ENCODE peak calls at places on chromosome 5, in eight cellular contexts. One of them, this sample, is unnamed.
A peak's percentile ranks its signal among the peaks of the same experiment; 100 is the strongest.

GRCh38 chr5:96036301-96036700 is 74.7 kb upstream of the ELL2 start:
- DNase-seq in uterus: no peak
- DNase-seq in mammary epithelial cell: no peak
- DNase-seq in thyroid gland: no peak
- DNase-seq in CD4-positive, alpha-beta T cell: no peak
- DNase-seq in NT2/D1: no peak
- DNase-seq in mucosa of descending colon: no peak
- DNase-seq in tibial artery: no peak
- DNase-seq in this sample: no peak

GRCh38 chr5:109016300-109016699 is 268.6 kb downstream of the FER start:
- DNase-seq in NT2/D1: no peak
- DNase-seq in mucosa of descending colon: no peak
- DNase-seq in thyroid gland: no peak
- DNase-seq in CD4-positive, alpha-beta T cell: no peak
- DNase-seq in uterus: no peak
- DNase-seq in mammary epithelial cell: no peak
- DNase-seq in tibial artery: no peak
- DNase-seq in this sample: no peak

GRCh38 chr5:178527458-178528307 is 62.5 kb downstream of the COL23A1 start:
- DNase-seq in uterus: no peak
- DNase-seq in tibial artery: no peak
- DNase-seq in CD4-positive, alpha-beta T cell: no peak
- DNase-seq in NT2/D1: no peak
- DNase-seq in thyroid gland: peak; percentile 58
- DNase-seq in mammary epithelial cell: no peak
- DNase-seq in mucosa of descending colon: no peak
- DNase-seq in this sample: no peak

GRCh38 chr5:137027758-137028157 is 471.4 kb downstream of the SPOCK1 start:
- DNase-seq in thyroid gland: no peak
- DNase-seq in CD4-positive, alpha-beta T cell: no peak
- DNase-seq in uterus: no peak
- DNase-seq in mucosa of descending colon: no peak
- DNase-seq in mammary epithelial cell: no peak
- DNase-seq in tibial artery: no peak
- DNase-seq in NT2/D1: no peak
- DNase-seq in this sample: no peak

GRCh38 chr5:43993634-43994395 is 390.8 kb downstream of the NNT start:
- DNase-seq in uterus: peak; percentile 30
- DNase-seq in tibial artery: no peak
- DNase-seq in mucosa of descending colon: no peak
- DNase-seq in CD4-positive, alpha-beta T cell: no peak
- DNase-seq in mammary epithelial cell: no peak
- DNase-seq in thyroid gland: no peak
- DNase-seq in NT2/D1: no peak
- DNase-seq in this sample: no peak

GRCh38 chr5:150180241-150181027 is 9.4 kb upstream of the SLC6A7 start:
- DNase-seq in tibial artery: peak; percentile 93
- DNase-seq in thyroid gland: peak; percentile 32
- DNase-seq in mammary epithelial cell: no peak
- DNase-seq in mucosa of descending colon: peak; percentile 77
- DNase-seq in CD4-positive, alpha-beta T cell: no peak
- DNase-seq in uterus: peak; percentile 80
- DNase-seq in NT2/D1: no peak
- DNase-seq in this sample: no peak

GRCh38 chr5:91232523-91232922 is 150.6 kb downstream of the ARRDC3 start:
- DNase-seq in uterus: no peak
- DNase-seq in NT2/D1: no peak
- DNase-seq in CD4-positive, alpha-beta T cell: no peak
- DNase-seq in tibial artery: no peak
- DNase-seq in mammary epithelial cell: no peak
- DNase-seq in mucosa of descending colon: no peak
- DNase-seq in thyroid gland: no peak
- DNase-seq in this sample: no peak

GRCh38 chr5:88675758-88676636 is 207.0 kb downstream of the MEF2C start:
- DNase-seq in CD4-positive, alpha-beta T cell: no peak
- DNase-seq in thyroid gland: no peak
- DNase-seq in uterus: no peak
- DNase-seq in tibial artery: no peak
- DNase-seq in mammary epithelial cell: no peak
- DNase-seq in mucosa of descending colon: peak; percentile 65
- DNase-seq in NT2/D1: peak; percentile 76
- DNase-seq in this sample: no peak

GRCh38 chr5:111730659-111731382 is 26.2 kb downstream of the NREP start:
- DNase-seq in CD4-positive, alpha-beta T cell: no peak
- DNase-seq in thyroid gland: no peak
- DNase-seq in tibial artery: no peak
- DNase-seq in uterus: no peak
- DNase-seq in NT2/D1: no peak
- DNase-seq in mammary epithelial cell: no peak
- DNase-seq in mucosa of descending colon: no peak
- DNase-seq in this sample: no peak

GRCh38 chr5:73709536-73710129 is 83.6 kb downstream of the ARHGEF28 start:
- DNase-seq in thyroid gland: no peak
- DNase-seq in NT2/D1: no peak
- DNase-seq in CD4-positive, alpha-beta T cell: no peak
- DNase-seq in mammary epithelial cell: peak; percentile 91
- DNase-seq in tibial artery: no peak
- DNase-seq in mucosa of descending colon: no peak
- DNase-seq in uterus: no peak
- DNase-seq in this sample: no peak

GRCh38 chr5:6734243-6734695 is 21.0 kb downstream of the TENT4A start:
- DNase-seq in CD4-positive, alpha-beta T cell: no peak
- DNase-seq in mucosa of descending colon: no peak
- DNase-seq in mammary epithelial cell: no peak
- DNase-seq in tibial artery: no peak
- DNase-seq in NT2/D1: no peak
- DNase-seq in uterus: no peak
- DNase-seq in thyroid gland: peak; percentile 59
- DNase-seq in this sample: no peak

GRCh38 chr5:14040542-14040941 is 96.1 kb upstream of the DNAH5 start:
- DNase-seq in NT2/D1: no peak
- DNase-seq in mucosa of descending colon: no peak
- DNase-seq in mammary epithelial cell: no peak
- DNase-seq in uterus: no peak
- DNase-seq in thyroid gland: no peak
- DNase-seq in CD4-positive, alpha-beta T cell: no peak
- DNase-seq in tibial artery: no peak
- DNase-seq in this sample: no peak

GRCh38 chr5:97936246-97936645 is 753.2 kb upstream of the RIOK2 start:
- DNase-seq in mucosa of descending colon: no peak
- DNase-seq in CD4-positive, alpha-beta T cell: no peak
- DNase-seq in tibial artery: no peak
- DNase-seq in mammary epithelial cell: no peak
- DNase-seq in thyroid gland: no peak
- DNase-seq in NT2/D1: no peak
- DNase-seq in uterus: no peak
- DNase-seq in this sample: no peak

GRCh38 chr5:88145603-88146467 is 122.8 kb downstream of the TMEM161B start:
- DNase-seq in CD4-positive, alpha-beta T cell: no peak
- DNase-seq in mammary epithelial cell: no peak
- DNase-seq in thyroid gland: peak; percentile 13
- DNase-seq in NT2/D1: no peak
- DNase-seq in uterus: no peak
- DNase-seq in tibial artery: no peak
- DNase-seq in mucosa of descending colon: no peak
- DNase-seq in this sample: no peak

GRCh38 chr5:111774525-111774924 is 17.5 kb upstream of the NREP start:
- DNase-seq in mammary epithelial cell: peak; percentile 12
- DNase-seq in CD4-positive, alpha-beta T cell: no peak
- DNase-seq in mucosa of descending colon: peak; percentile 68
- DNase-seq in tibial artery: peak; percentile 34
- DNase-seq in NT2/D1: peak; percentile 28
- DNase-seq in thyroid gland: peak; percentile 65
- DNase-seq in uterus: no peak
- DNase-seq in this sample: no peak

GRCh38 chr5:135120951-135121350 is 86.9 kb upstream of the PITX1 start:
- DNase-seq in uterus: no peak
- DNase-seq in thyroid gland: no peak
- DNase-seq in NT2/D1: no peak
- DNase-seq in mucosa of descending colon: no peak
- DNase-seq in mammary epithelial cell: no peak
- DNase-seq in CD4-positive, alpha-beta T cell: no peak
- DNase-seq in tibial artery: no peak
- DNase-seq in this sample: no peak

GRCh38 chr5:79697222-79698164 is 7.9 kb downstream of the CMYA5 start:
- DNase-seq in uterus: no peak
- DNase-seq in tibial artery: no peak
- DNase-seq in thyroid gland: no peak
- DNase-seq in mucosa of descending colon: no peak
- DNase-seq in mammary epithelial cell: no peak
- DNase-seq in NT2/D1: no peak
- DNase-seq in CD4-positive, alpha-beta T cell: no peak
- DNase-seq in this sample: no peak

GRCh38 chr5:87751801-87752200 is 339.1 kb upstream of the CCNH start:
- DNase-seq in tibial artery: no peak
- DNase-seq in mucosa of descending colon: no peak
- DNase-seq in CD4-positive, alpha-beta T cell: no peak
- DNase-seq in thyroid gland: no peak
- DNase-seq in uterus: no peak
- DNase-seq in mammary epithelial cell: peak; percentile 8
- DNase-seq in NT2/D1: no peak
- DNase-seq in this sample: no peak

GRCh38 chr5:74074111-74074510 is 448.1 kb downstream of the ARHGEF28 start:
- DNase-seq in uterus: no peak
- DNase-seq in mucosa of descending colon: no peak
- DNase-seq in CD4-positive, alpha-beta T cell: no peak
- DNase-seq in NT2/D1: no peak
- DNase-seq in mammary epithelial cell: no peak
- DNase-seq in thyroid gland: no peak
- DNase-seq in tibial artery: no peak
- DNase-seq in this sample: no peak

GRCh38 chr5:76818844-76819831 is at the start of gene F2RL1:
- DNase-seq in tibial artery: peak; percentile 22
- DNase-seq in thyroid gland: peak; percentile 93
- DNase-seq in uterus: no peak
- DNase-seq in CD4-positive, alpha-beta T cell: peak; percentile 51
- DNase-seq in mammary epithelial cell: peak; percentile 98
- DNase-seq in NT2/D1: no peak
- DNase-seq in mucosa of descending colon: peak; percentile 93
- DNase-seq in this sample: peak; percentile 55

DNA sequence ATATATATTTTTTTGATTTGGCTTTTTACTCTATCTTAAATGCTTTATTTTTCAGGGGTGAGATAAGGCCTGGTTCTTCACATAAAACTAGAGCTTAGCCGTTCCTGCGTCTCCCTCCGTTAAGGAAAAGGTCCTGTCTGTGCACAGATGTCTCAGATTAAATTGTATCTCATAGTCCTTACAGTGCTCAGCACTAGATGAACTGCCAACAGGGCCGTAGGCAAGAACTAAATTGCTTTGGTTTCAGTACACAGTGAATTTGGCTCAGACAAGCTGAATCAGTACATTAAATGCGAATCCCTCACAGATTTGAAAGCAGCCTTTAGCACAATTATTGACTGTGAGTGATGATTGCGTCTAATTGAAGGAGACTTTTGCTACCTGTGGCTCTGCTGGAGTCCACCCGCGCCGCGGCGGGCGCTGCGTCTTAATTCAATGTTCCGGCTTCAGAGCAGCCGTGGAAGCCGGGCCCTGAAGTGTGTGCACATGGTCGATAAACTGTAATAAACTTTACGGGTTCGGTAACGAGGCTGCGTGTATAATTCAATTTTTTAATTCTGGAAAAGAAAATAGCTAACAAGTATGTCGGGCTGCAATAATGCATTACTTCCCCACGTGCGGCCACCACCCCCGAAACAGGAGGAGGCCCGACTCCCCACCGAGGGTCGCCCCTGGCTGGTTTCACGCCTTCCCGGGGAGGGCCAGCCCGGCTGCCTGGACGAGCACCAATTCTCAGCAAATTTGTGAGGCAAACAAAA is 269.6 kb upstream of the IRX1 start:
- DNase-seq in CD4-positive, alpha-beta T cell: no peak
- DNase-seq in mucosa of descending colon: no peak
- DNase-seq in mammary epithelial cell: no peak
- DNase-seq in thyroid gland: no peak
- DNase-seq in NT2/D1: no peak
- DNase-seq in tibial artery: no peak
- DNase-seq in uterus: no peak
- DNase-seq in this sample: no peak
- H3K9me3 ChIP-seq in CD4-positive, alpha-beta T cell: no peaks in the 10 kb centered on the region
- H3K9me3 ChIP-seq in mucosa of descending colon: peaks cover 20% of the 10 kb centered on the region
- H3K9me3 ChIP-seq in mammary epithelial cell: no peaks in the 10 kb centered on the region
- H3K9me3 ChIP-seq in thyroid gland: no peaks in the 10 kb centered on the region
- H3K9me3 ChIP-seq in NT2/D1: peaks cover 10% of the 10 kb centered on the region
- H3K9me3 ChIP-seq in tibial artery: no peaks in the 10 kb centered on the region
- H3K9me3 ChIP-seq in uterus: no peaks in the 10 kb centered on the region
- H3K9me3 ChIP-seq in this sample: peaks cover 6% of the 10 kb centered on the region

DNA sequence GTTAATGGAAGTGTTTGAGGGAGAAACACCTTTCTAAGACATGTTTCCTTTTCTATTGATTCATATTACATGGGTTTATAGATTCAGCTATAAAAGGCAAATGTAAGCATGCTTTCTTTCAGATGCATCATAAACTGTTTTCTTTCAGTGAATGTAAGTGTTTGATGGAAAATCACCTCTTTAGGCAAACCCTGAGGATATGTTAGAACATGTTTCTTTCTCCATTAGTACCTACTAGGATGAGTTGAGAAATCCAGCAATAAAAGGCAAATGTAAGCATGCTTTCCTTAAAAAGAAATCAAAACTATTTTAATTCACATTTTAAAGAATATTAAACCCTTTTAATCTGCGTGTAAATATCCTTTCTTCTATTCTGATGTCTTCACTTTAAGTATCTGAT is 31.6 kb downstream of the FNIP1 start:
- DNase-seq in NT2/D1: no peak
- DNase-seq in mucosa of descending colon: no peak
- DNase-seq in mammary epithelial cell: peak; percentile 49
- DNase-seq in thyroid gland: no peak
- DNase-seq in CD4-positive, alpha-beta T cell: no peak
- DNase-seq in tibial artery: no peak
- DNase-seq in uterus: no peak
- DNase-seq in this sample: no peak
- H3K9me3 ChIP-seq in NT2/D1: peaks cover 3% of the 10 kb centered on the region
- H3K9me3 ChIP-seq in mucosa of descending colon: no peaks in the 10 kb centered on the region
- H3K9me3 ChIP-seq in mammary epithelial cell: no peaks in the 10 kb centered on the region
- H3K9me3 ChIP-seq in thyroid gland: no peaks in the 10 kb centered on the region
- H3K9me3 ChIP-seq in CD4-positive, alpha-beta T cell: peaks cover 5% of the 10 kb centered on the region
- H3K9me3 ChIP-seq in tibial artery: no peaks in the 10 kb centered on the region
- H3K9me3 ChIP-seq in uterus: no peaks in the 10 kb centered on the region
- H3K9me3 ChIP-seq in this sample: peaks cover 3% of the 10 kb centered on the region

DNA sequence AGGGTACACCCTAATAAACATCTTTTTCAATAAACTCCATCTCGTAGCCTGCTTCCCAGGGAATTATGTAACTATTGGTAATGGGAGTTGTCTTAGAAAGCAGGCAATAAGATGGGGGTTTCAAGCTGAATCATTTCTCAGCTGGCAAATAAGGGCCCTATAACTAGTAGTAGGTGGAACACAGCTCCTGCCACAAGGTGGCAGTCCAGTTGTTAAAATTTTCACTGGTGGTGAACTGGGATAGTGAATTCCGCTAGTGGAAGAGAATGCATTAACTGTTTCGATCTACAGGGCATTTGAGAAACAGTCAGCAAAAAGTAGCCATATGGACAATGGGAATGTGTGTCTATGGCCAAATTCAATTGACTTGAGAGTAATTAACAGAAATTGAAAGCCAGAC is 27.7 kb downstream of the PCDHB15 start:
- DNase-seq in mammary epithelial cell: no peak
- DNase-seq in mucosa of descending colon: no peak
- DNase-seq in thyroid gland: no peak
- DNase-seq in uterus: no peak
- DNase-seq in NT2/D1: no peak
- DNase-seq in CD4-positive, alpha-beta T cell: no peak
- DNase-seq in tibial artery: no peak
- DNase-seq in this sample: no peak
- H3K9me3 ChIP-seq in mammary epithelial cell: peaks cover 22% of the 10 kb centered on the region
- H3K9me3 ChIP-seq in mucosa of descending colon: peaks cover 97% of the 10 kb centered on the region
- H3K9me3 ChIP-seq in thyroid gland: no peaks in the 10 kb centered on the region
- H3K9me3 ChIP-seq in uterus: peaks cover 73% of the 10 kb centered on the region
- H3K9me3 ChIP-seq in NT2/D1: peaks cover 24% of the 10 kb centered on the region
- H3K9me3 ChIP-seq in CD4-positive, alpha-beta T cell: peaks cover 93% of the 10 kb centered on the region
- H3K9me3 ChIP-seq in tibial artery: peaks cover 25% of the 10 kb centered on the region
- H3K9me3 ChIP-seq in this sample: peaks cover 14% of the 10 kb centered on the region

GRCh38 chr5:141434006-141434405 is 3.7 kb downstream of the PCDHGA12 start:
- DNase-seq in NT2/D1: no peak
- DNase-seq in CD4-positive, alpha-beta T cell: no peak
- DNase-seq in mammary epithelial cell: no peak
- DNase-seq in mucosa of descending colon: no peak
- DNase-seq in tibial artery: no peak
- DNase-seq in thyroid gland: no peak
- DNase-seq in uterus: no peak
- DNase-seq in this sample: no peak
- H3K9me3 ChIP-seq in NT2/D1: peaks cover 18% of the 10 kb centered on the region
- H3K9me3 ChIP-seq in CD4-positive, alpha-beta T cell: peaks cover 23% of the 10 kb centered on the region
- H3K9me3 ChIP-seq in mammary epithelial cell: peaks cover 19% of the 10 kb centered on the region
- H3K9me3 ChIP-seq in mucosa of descending colon: peaks cover 86% of the 10 kb centered on the region
- H3K9me3 ChIP-seq in tibial artery: peaks cover 7% of the 10 kb centered on the region
- H3K9me3 ChIP-seq in thyroid gland: no peaks in the 10 kb centered on the region
- H3K9me3 ChIP-seq in uterus: peaks cover 85% of the 10 kb centered on the region
- H3K9me3 ChIP-seq in this sample: peaks cover 5% of the 10 kb centered on the region